ENCODE peak calls at places on chromosomes 16 and 17, in eight cellular contexts. N, F, T, Y, U, R, Q and C are unnamed samples.

GRCh38 chr17:2563061-2563460 is 30.4 kb upstream of the PAFAH1B1 start:
- DNase-seq in N (no peak), F (no peak), T (no peak), Y (no peak), U (no peak), R (no peak), Q (no peak), C (no peak)

GRCh38 chr17:27549251-27549919 is 81.6 kb upstream of the LGALS9 start:
- DNase-seq in N (no peak), F (no peak), T (peak), Y (no peak), U (no peak), R (no peak), Q (no peak), C (no peak)

GRCh38 chr17:43998552-43998951 is 5.9 kb upstream of the NAGS start:
- DNase-seq in N (no peak), F (no peak), T (peak), Y (peak), U (no peak), R (no peak), Q (no peak), C (no peak)

GRCh38 chr17:7579001-7579838 is at the start of gene CD68:
- DNase-seq in N (peak), F (no peak), T (peak), Y (peak), U (peak), R (peak), Q (peak), C (no peak)

GRCh38 chr17:65109990-65110680 is 27.0 kb upstream of the RGS9 start:
- DNase-seq in N (no peak), F (no peak), T (peak), Y (peak), U (no peak), R (no peak), Q (no peak), C (no peak)

GRCh38 chr17:39716879-39717536 is 13.3 kb downstream of the MIEN1 start:
- DNase-seq in N (no peak), F (no peak), T (no peak), Y (no peak), U (no peak), R (no peak), Q (peak), C (no peak)

GRCh38 chr16:86979061-86979460 is 338.1 kb downstream of the C16orf95 start:
- DNase-seq in N (no peak), F (no peak), T (no peak), Y (no peak), U (no peak), R (no peak), Q (no peak), C (no peak)

GRCh38 chr16:2090481-2090797 is 42.7 kb downstream of the TSC2 start:
- DNase-seq in N (no peak), F (no peak), T (no peak), Y (no peak), U (no peak), R (no peak), Q (peak), C (no peak)

GRCh38 chr17:44775136-44775837 is 16.5 kb downstream of the ADAM11 start:
- DNase-seq in N (no peak), F (peak), T (peak), Y (peak), U (peak), R (peak), Q (peak), C (peak)

GRCh38 chr16:71559855-71560254 is 17.0 kb downstream of the TAT start:
- DNase-seq in N (no peak), F (no peak), T (no peak), Y (no peak), U (no peak), R (no peak), Q (no peak), C (no peak)

GRCh38 chr17:73564856-73565255 is 79.4 kb downstream of the SDK2 start:
- DNase-seq in N (no peak), F (no peak), T (no peak), Y (no peak), U (no peak), R (no peak), Q (no peak), C (no peak)

GRCh38 chr17:32596666-32597065 is 109.9 kb downstream of the CDK5R1 start:
- DNase-seq in N (no peak), F (no peak), T (peak), Y (peak), U (no peak), R (no peak), Q (no peak), C (no peak)

GRCh38 chr16:86709902-86710601 is 131.7 kb downstream of the FOXL1 start:
- DNase-seq in N (no peak), F (no peak), T (no peak), Y (no peak), U (no peak), R (no peak), Q (no peak), C (no peak)

GRCh38 chr17:50638572-50638850 is 3.8 kb downstream of the ABCC3 start:
- DNase-seq in N (no peak), F (no peak), T (no peak), Y (peak), U (no peak), R (no peak), Q (no peak), C (no peak)

GRCh38 chr16:79767597-79768280 is 167.2 kb upstream of the MAF start:
- DNase-seq in N (peak), F (no peak), T (peak), Y (peak), U (no peak), R (no peak), Q (peak), C (no peak)

GRCh38 chr17:41549596-41550039 is 21.5 kb upstream of the KRT19 start:
- DNase-seq in N (peak), F (no peak), T (no peak), Y (no peak), U (no peak), R (no peak), Q (peak), C (no peak)

GRCh38 chr17:50188521-50189395 is 12.7 kb downstream of the COL1A1 start:
- DNase-seq in N (no peak), F (no peak), T (peak), Y (peak), U (no peak), R (no peak), Q (no peak), C (no peak)

GRCh38 chr17:7713782-7714181 is 3.8 kb upstream of the DNAH2 start:
- DNase-seq in N (no peak), F (no peak), T (no peak), Y (no peak), U (no peak), R (no peak), Q (no peak), C (no peak)

GRCh38 chr17:36934759-36935630 is 2.3 kb upstream of the LHX1 start:
- DNase-seq in N (no peak), F (no peak), T (peak), Y (no peak), U (no peak), R (no peak), Q (no peak), C (no peak)

GRCh38 chr17:77316191-77316641 is 175.4 kb downstream of the SEC14L1 start:
- DNase-seq in N (peak), F (no peak), T (peak), Y (peak), U (no peak), R (no peak), Q (no peak), C (peak)

GRCh38 chr16:15599303-15600070 is 43.5 kb downstream of the MARF1 start:
- DNase-seq in N (no peak), F (no peak), T (no peak), Y (no peak), U (no peak), R (no peak), Q (no peak), C (no peak)

GRCh38 chr17:61574542-61575351 is 16.3 kb downstream of the NACA2 start:
- DNase-seq in N (peak), F (no peak), T (peak), Y (peak), U (no peak), R (peak), Q (peak), C (no peak)

GRCh38 chr17:10633738-10634379 is 23.2 kb downstream of the MYH3 start:
- DNase-seq in N (no peak), F (no peak), T (no peak), Y (no peak), U (no peak), R (no peak), Q (no peak), C (no peak)

GRCh38 chr17:65495255-65496060 is 66.0 kb downstream of the AXIN2 start:
- DNase-seq in N (peak), F (no peak), T (peak), Y (peak), U (no peak), R (peak), Q (peak), C (no peak)

GRCh38 chr17:62824290-62825135 is 16.4 kb upstream of the MARCHF10 start:
- DNase-seq in N (peak), F (no peak), T (peak), Y (peak), U (peak), R (peak), Q (no peak), C (no peak)

GRCh38 chr16:86346034-86346433 is 164.3 kb upstream of the FOXF1 start:
- DNase-seq in N (no peak), F (no peak), T (no peak), Y (no peak), U (no peak), R (no peak), Q (no peak), C (no peak)

GRCh38 chr17:6592193-6592592 is 35.8 kb upstream of the PITPNM3 start:
- DNase-seq in N (peak), F (no peak), T (no peak), Y (peak), U (no peak), R (no peak), Q (no peak), C (no peak)

GRCh38 chr17:29596811-29597210 is 3.9 kb downstream of the ANKRD13B start:
- DNase-seq in N (no peak), F (no peak), T (no peak), Y (no peak), U (no peak), R (no peak), Q (no peak), C (no peak)

GRCh38 chr17:27965224-27965623 is 72.1 kb upstream of the LYRM9 start:
- DNase-seq in N (no peak), F (no peak), T (no peak), Y (no peak), U (no peak), R (no peak), Q (no peak), C (no peak)

GRCh38 chr17:12528036-12528435 is 137.7 kb upstream of the MYOCD start:
- DNase-seq in N (no peak), F (no peak), T (no peak), Y (no peak), U (no peak), R (no peak), Q (no peak), C (no peak)

GRCh38 chr16:46673320-46674013 is 15.5 kb downstream of the VPS35 start:
- DNase-seq in N (peak), F (no peak), T (peak), Y (peak), U (no peak), R (peak), Q (no peak), C (no peak)

GRCh38 chr17:8829036-8829941 is 30.1 kb upstream of the MFSD6L start:
- DNase-seq in N (no peak), F (no peak), T (no peak), Y (no peak), U (no peak), R (no peak), Q (no peak), C (no peak)

GRCh38 chr17:82679586-82680465 is 18.7 kb downstream of the RAB40B start:
- DNase-seq in N (no peak), F (no peak), T (no peak), Y (no peak), U (no peak), R (no peak), Q (peak), C (no peak)

GRCh38 chr16:56662357-56663354 is 4.9 kb downstream of the MT1F start:
- DNase-seq in N (no peak), F (no peak), T (no peak), Y (no peak), U (no peak), R (no peak), Q (no peak), C (no peak)

GRCh38 chr17:39563476-39563875 is 44.2 kb downstream of the NEUROD2 start:
- DNase-seq in N (no peak), F (no peak), T (peak), Y (peak), U (no peak), R (no peak), Q (no peak), C (no peak)

GRCh38 chr16:57635266-57636097 is 7.1 kb downstream of the ADGRG1 start:
- DNase-seq in N (peak), F (no peak), T (no peak), Y (no peak), U (no peak), R (no peak), Q (peak), C (no peak)

GRCh38 chr16:51445250-51445649 is 294.2 kb upstream of the SALL1 start:
- DNase-seq in N (no peak), F (no peak), T (no peak), Y (no peak), U (no peak), R (no peak), Q (no peak), C (no peak)

GRCh38 chr16:27424772-27425498 is 23.0 kb downstream of the IL21R start:
- DNase-seq in N (no peak), F (no peak), T (no peak), Y (no peak), U (no peak), R (no peak), Q (peak), C (peak)

GRCh38 chr16:77896357-77896972 is 108.1 kb downstream of the VAT1L start:
- DNase-seq in N (no peak), F (no peak), T (peak), Y (peak), U (no peak), R (no peak), Q (no peak), C (no peak)

GRCh38 chr17:46020023-46020735 is 21.1 kb downstream of the STH start:
- DNase-seq in N (no peak), F (no peak), T (no peak), Y (no peak), U (no peak), R (no peak), Q (no peak), C (no peak)

GRCh38 chr17:15456486-15456885 is 10.9 kb downstream of the CDRT4 start:
- DNase-seq in N (no peak), F (peak), T (no peak), Y (no peak), U (no peak), R (no peak), Q (no peak), C (no peak)

GRCh38 chr17:15454328-15454727 is 13.1 kb downstream of the CDRT4 start:
- DNase-seq in N (no peak), F (no peak), T (no peak), Y (no peak), U (no peak), R (no peak), Q (no peak), C (no peak)

GRCh38 chr17:15457723-15458094 is 9.7 kb downstream of the CDRT4 start:
- DNase-seq in N (no peak), F (peak), T (no peak), Y (no peak), U (no peak), R (no peak), Q (no peak), C (no peak)

GRCh38 chr17:15453782-15454181 is 13.6 kb downstream of the CDRT4 start:
- DNase-seq in N (no peak), F (no peak), T (no peak), Y (no peak), U (no peak), R (no peak), Q (no peak), C (no peak)

GRCh38 chr17:15456972-15457722 is 10.3 kb downstream of the CDRT4 start:
- DNase-seq in N (peak), F (peak), T (peak), Y (peak), U (peak), R (no peak), Q (no peak), C (no peak)
- H3K4me3 ChIP-seq in N (no peak), F (no peak), T (no peak), Y (peak), U (no peak), R (no peak), Q (no peak), C (peak)

GRCh38 chr16:11127610-11128195 is 128.3 kb downstream of the SOCS1 start:
- DNase-seq in N (no peak), F (no peak), T (no peak), Y (no peak), U (no peak), R (no peak), Q (no peak), C (no peak)
- TF ChIP-seq CTCF in N (no peak), F (no peak), T (no peak), Y (no peak), U (no peak), R (no peak), Q (no peak), C (no peak)

DNA sequence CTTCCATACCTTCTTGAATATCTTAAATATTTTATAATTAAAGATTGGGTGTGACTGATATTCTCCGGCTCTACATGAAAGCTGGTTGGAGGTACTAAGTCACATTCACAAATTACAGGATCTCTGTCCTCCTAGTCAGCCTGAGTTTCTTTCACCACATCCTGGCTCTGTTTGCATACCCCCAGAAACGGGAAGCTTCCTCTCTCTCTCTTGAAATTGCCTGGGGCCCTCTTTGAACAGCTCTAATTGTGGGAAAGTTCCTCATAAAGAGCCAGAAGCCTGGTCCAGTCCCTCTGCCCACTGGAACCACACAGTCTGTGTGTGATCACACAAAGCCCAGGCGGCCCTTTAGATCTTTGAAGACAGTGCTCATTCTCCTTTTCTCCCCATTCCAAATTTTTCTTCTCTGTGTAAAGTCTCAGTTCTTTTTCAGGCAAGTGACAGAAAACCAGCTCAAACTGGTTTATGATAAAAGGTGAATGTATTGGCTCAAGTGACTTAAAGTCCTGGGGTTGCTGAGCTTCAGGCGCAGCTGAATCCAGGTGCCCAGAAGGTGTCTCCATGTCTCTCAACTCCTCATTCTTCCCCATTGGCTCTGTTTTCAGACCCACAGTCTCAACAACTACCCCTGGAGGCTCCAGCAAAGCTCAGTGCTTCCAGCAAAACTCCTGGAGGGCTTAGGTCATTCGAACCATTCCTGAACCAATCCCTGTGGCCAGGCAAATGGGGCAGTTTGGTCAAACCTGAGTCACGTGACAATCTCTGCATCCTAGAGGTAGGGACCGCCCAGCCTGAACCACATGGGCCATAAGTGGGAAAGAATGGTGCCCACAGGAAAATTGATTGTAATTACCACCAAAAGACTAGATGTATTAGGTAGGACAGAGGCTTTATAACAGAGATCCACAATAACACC is 8.5 kb upstream of the RAI1 start:
- DNase-seq in N (no peak), F (no peak), T (no peak), Y (no peak), U (no peak), R (no peak), Q (no peak), C (no peak)
- H3K27ac ChIP-seq in N (no peak), F (no peak), T (no peak), Y (no peak), U (no peak), R (no peak), Q (no peak), C (no peak)

GRCh38 chr17:17822189-17822978 is 14.4 kb downstream of the SREBF1 start:
- DNase-seq in N (no peak), F (peak), T (peak), Y (peak), U (peak), R (no peak), Q (peak), C (no peak)
- H3K4me3 ChIP-seq in N (peak), F (peak), T (peak), Y (peak), U (peak), R (peak), Q (peak), C (peak)

GRCh38 chr17:47843391-47843730 is 2.3 kb upstream of the SCRN2 start:
- DNase-seq in N (no peak), F (no peak), T (no peak), Y (no peak), U (no peak), R (no peak), Q (no peak), C (no peak)

GRCh38 chr17:47846741-47847340 is 4.1 kb downstream of the SP6 start:
- DNase-seq in N (no peak), F (no peak), T (no peak), Y (no peak), U (no peak), R (no peak), Q (no peak), C (no peak)

GRCh38 chr17:47844230-47844629 is 3.2 kb upstream of the SCRN2 start:
- DNase-seq in N (no peak), F (no peak), T (peak), Y (peak), U (no peak), R (no peak), Q (no peak), C (no peak)

GRCh38 chr17:47847341-47848197 is 3.4 kb downstream of the SP6 start:
- DNase-seq in N (no peak), F (no peak), T (no peak), Y (no peak), U (no peak), R (no peak), Q (no peak), C (no peak)

GRCh38 chr17:47844814-47845453 is 3.9 kb upstream of the SCRN2 start:
- DNase-seq in N (no peak), F (no peak), T (peak), Y (no peak), U (no peak), R (no peak), Q (no peak), C (no peak)
- TF ChIP-seq CTCF in N (peak), F (no peak), T (peak), Y (peak), U (peak), R (peak), Q (no peak), C (no peak)

DNA sequence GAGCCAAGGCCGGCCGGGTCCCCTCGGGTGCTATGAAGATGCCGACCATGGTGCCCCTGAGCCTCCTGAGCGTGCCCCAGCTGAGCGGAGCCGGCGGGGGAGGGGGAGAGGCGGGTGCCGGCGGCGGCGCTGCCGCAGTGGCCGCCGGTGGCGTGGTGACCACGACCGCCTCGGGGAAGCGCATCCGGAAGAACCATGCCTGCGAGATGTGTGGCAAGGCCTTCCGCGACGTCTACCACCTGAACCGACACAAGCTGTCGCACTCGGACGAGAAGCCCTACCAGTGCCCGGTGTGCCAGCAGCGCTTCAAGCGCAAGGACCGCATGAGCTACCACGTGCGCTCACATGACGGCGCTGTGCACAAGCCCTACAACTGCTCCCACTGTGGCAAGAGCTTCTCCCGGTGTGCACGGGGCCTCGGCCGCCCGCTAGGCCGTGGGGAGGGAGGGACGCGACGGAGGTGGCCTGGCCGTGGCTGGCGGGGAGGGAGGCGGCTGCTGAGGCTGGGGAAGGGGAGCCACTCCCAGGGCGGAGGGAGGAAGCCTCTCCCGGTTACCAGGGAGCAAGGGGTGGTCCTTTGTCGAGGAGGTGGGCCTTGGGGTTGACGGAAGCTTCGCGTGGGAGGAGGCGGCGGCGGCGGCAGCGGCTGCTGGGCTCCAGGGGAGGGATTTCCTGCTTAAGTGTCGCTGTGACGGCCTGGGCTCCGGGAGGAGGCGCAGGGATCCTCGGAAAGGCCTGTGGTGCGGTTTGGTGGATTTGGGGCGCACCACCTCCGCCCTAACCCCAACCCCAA is 1.3 kb downstream of the MAZ start:
- DNase-seq in N (peak), F (peak), T (peak), Y (peak), U (peak), R (peak), Q (peak), C (peak)
- H3K27ac ChIP-seq in N (peak), F (peak), T (peak), Y (peak), U (peak), R (peak), Q (peak), C (peak)

GRCh38 chr16:67277294-67277998 is 1.9 kb upstream of the PLEKHG4 start:
- DNase-seq in N (peak), F (no peak), T (peak), Y (peak), U (peak), R (peak), Q (peak), C (no peak)
- H3K4me3 ChIP-seq in N (no peak), F (no peak), T (no peak), Y (peak), U (peak), R (peak), Q (no peak), C (peak)